ENCODE peak calls at places on chromosomes 6 and 20, in five cellular contexts. O is AG09309; B is NCI-H1694; Z is IMR-90; F is activated CD4-positive, CD25-positive, alpha-beta regulatory T cell. P is an unnamed sample.

GRCh38 chr20:48196486-48196885 is 411.2 kb upstream of the SULF2 start:
- DNase-seq in O (no peak), B (no peak), Z (no peak), F (no peak), P (no peak)

GRCh38 chr20:60402209-60403058 is 444.2 kb downstream of the CDH26 start:
- DNase-seq in O (no peak), B (no peak), Z (no peak), F (no peak), P (no peak)

GRCh38 chr6:154292066-154292465 is 64.5 kb downstream of the IPCEF1 start:
- DNase-seq in O (no peak), B (no peak), Z (peak), F (no peak), P (no peak)

GRCh38 chr6:16286151-16286522 is 47.8 kb downstream of the GMPR start:
- DNase-seq in O (no peak), B (peak), Z (peak), F (no peak), P (peak)

GRCh38 chr20:39253051-39253682 is 291.0 kb downstream of the DHX35 start:
- DNase-seq in O (no peak), B (no peak), Z (no peak), F (no peak), P (no peak)

GRCh38 chr6:53506872-53507271 is 38.0 kb downstream of the GCLC start:
- DNase-seq in O (no peak), B (no peak), Z (no peak), F (no peak), P (no peak)

GRCh38 chr6:139060332-139060731 is 31.8 kb downstream of the ABRACL start:
- DNase-seq in O (peak), B (no peak), Z (peak), F (no peak), P (peak)

GRCh38 chr6:38209291-38209865 is 389.9 kb downstream of the ZFAND3 start:
- DNase-seq in O (no peak), B (no peak), Z (peak), F (no peak), P (no peak)

GRCh38 chr6:99905209-99906106 is 88.6 kb downstream of the MCHR2 start:
- DNase-seq in O (peak), B (peak), Z (peak), F (no peak), P (peak)

GRCh38 chr6:146650799-146651481 is 52.2 kb downstream of the ADGB start:
- DNase-seq in O (no peak), B (no peak), Z (no peak), F (no peak), P (no peak)

GRCh38 chr20:9280654-9281053 is 211.8 kb downstream of the PLCB4 start:
- DNase-seq in O (peak), B (no peak), Z (peak), F (no peak), P (no peak)

GRCh38 chr20:24027229-24027628 is 38.6 kb upstream of the GGTLC1 start:
- DNase-seq in O (no peak), B (no peak), Z (no peak), F (peak), P (no peak)

GRCh38 chr20:45445805-45446562 is 23.6 kb upstream of the WFDC2 start:
- DNase-seq in O (no peak), B (no peak), Z (no peak), F (no peak), P (peak)

GRCh38 chr20:31678389-31679356 is 41.0 kb downstream of the COX4I2 start:
- DNase-seq in O (no peak), B (no peak), Z (no peak), F (no peak), P (no peak)

GRCh38 chr20:57665589-57665971 is 44.2 kb downstream of the PMEPA1 start:
- DNase-seq in O (no peak), B (no peak), Z (no peak), F (no peak), P (no peak)

GRCh38 chr20:50569864-50570836 is 60.0 kb downstream of the PTPN1 start:
- DNase-seq in O (no peak), B (no peak), Z (peak), F (no peak), P (no peak)

GRCh38 chr6:136646377-136646776 is 96.2 kb upstream of the MAP7 start:
- DNase-seq in O (no peak), B (no peak), Z (peak), F (no peak), P (no peak)

GRCh38 chr6:51495016-51495805 is 592.2 kb downstream of the PKHD1 start:
- DNase-seq in O (no peak), B (no peak), Z (no peak), F (no peak), P (no peak)

GRCh38 chr6:56040271-56040670 is 164.9 kb upstream of the BMP5 start:
- DNase-seq in O (peak), B (no peak), Z (peak), F (no peak), P (peak)

GRCh38 chr6:166420351-166420750 is 37.6 kb upstream of the MPC1 start:
- DNase-seq in O (no peak), B (no peak), Z (peak), F (no peak), P (no peak)

GRCh38 chr20:62858059-62858458 is 3.6 kb downstream of the TCFL5 start:
- DNase-seq in O (no peak), B (no peak), Z (no peak), F (no peak), P (no peak)

GRCh38 chr6:41059569-41059968 is 6.6 kb downstream of the APOBEC2 start:
- DNase-seq in O (no peak), B (no peak), Z (peak), F (no peak), P (no peak)

GRCh38 chr6:121858310-121858709 is 422.9 kb downstream of the GJA1 start:
- DNase-seq in O (no peak), B (no peak), Z (no peak), F (no peak), P (no peak)

GRCh38 chr6:131819507-131820228 is 11.8 kb downstream of the ENPP1 start:
- DNase-seq in O (peak), B (no peak), Z (peak), F (no peak), P (peak)